ENCODE peak calls at places on chromosomes 11 and 22, in seven cellular contexts. O, G, T, C, N, Z and X are unnamed samples.

GRCh38 chr22:35258144-35258988 is 1.1 kb downstream of the HMGXB4 start:
- DNase-seq in N (peak; percentile 45), C (peak; percentile 65), T (peak; percentile 25), O (peak; percentile 75), Z (no peak), G (no peak), X (peak; percentile 48)

GRCh38 chr11:71252782-71253730 is 679 bp upstream of the SHANK2 start:
- DNase-seq in Z (peak; percentile 48), C (peak; percentile 56), N (no peak), T (peak; percentile 87), G (no peak), O (peak; percentile 85), X (peak; percentile 77)

GRCh38 chr11:18010271-18010670 is 2.6 kb downstream of the SERGEF start:
- DNase-seq in C (no peak), T (no peak), O (no peak), G (no peak), Z (no peak), N (no peak), X (peak; percentile 5)

GRCh38 chr22:27918351-27919221 is 470 bp downstream of the PITPNB start:
- DNase-seq in G (no peak), C (peak; percentile 61), N (peak; percentile 63), Z (no peak), O (peak; percentile 77), T (peak; percentile 28), X (peak; percentile 71)

GRCh38 chr11:118436639-118437045 is 350 bp downstream of the KMT2A start:
- DNase-seq in C (peak; percentile 21), T (peak; percentile 15), N (no peak), Z (no peak), O (peak; percentile 18), G (no peak), X (peak; percentile 69)

GRCh38 chr11:96393753-96394348 is 4.0 kb downstream of the JRKL start:
- DNase-seq in T (peak; percentile 78), G (no peak), O (peak; percentile 68), Z (peak; percentile 22), N (peak; percentile 57), C (peak; percentile 42), X (peak; percentile 75)

GRCh38 chr22:45112136-45112879 is 51.4 kb upstream of the NUP50 start:
- DNase-seq in T (peak; percentile 61), G (no peak), N (no peak), C (peak; percentile 29), O (no peak), Z (no peak), X (peak; percentile 94)

GRCh38 chr22:49418341-49418894 is 409.3 kb downstream of the BRD1 start:
- DNase-seq in N (no peak), G (no peak), C (no peak), O (no peak), Z (no peak), T (no peak), X (no peak)

GRCh38 chr11:68385128-68385527 is 72.7 kb downstream of the LRP5 start:
- DNase-seq in O (no peak), N (no peak), Z (no peak), G (no peak), T (no peak), C (no peak), X (no peak)

GRCh38 chr22:20111045-20111688 is 4.7 kb upstream of the RANBP1 start:
- DNase-seq in O (peak; percentile 78), G (no peak), T (peak; percentile 26), Z (peak; percentile 51), C (no peak), N (peak; percentile 23), X (peak; percentile 54)

GRCh38 chr11:48109046-48109666 is 107.5 kb upstream of the OR4B1 start:
- DNase-seq in O (no peak), G (no peak), C (peak; percentile 65), Z (peak; percentile 37), T (peak; percentile 69), N (peak; percentile 63), X (peak; percentile 68)

DNA sequence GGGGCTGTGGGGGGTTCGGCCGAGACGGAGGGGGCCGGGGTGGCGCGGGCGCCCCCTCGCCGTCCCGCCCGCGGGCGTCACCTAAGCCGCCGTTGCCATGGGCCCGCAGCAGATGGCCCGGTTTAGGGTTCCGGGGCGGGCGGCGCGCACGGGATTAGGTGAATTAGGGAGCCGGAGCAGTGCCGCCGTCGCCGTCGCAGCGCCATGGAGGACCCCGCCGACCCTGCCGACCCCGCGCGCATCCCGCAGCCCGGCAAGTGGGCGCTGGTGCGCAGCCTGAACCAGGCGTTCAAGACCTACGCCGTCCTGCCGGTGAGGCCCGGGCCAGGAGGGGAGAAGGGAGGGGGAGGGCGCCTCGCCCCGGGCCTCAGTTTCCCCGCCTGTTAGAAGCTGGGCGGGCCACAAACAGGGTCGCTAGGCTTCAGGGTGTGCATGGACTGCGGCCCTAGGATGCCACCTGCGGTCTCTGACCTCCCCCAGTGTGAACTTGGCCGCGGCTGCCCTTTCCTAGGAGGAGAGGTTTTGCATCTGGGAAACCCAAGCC is 10.1 kb downstream of the MYO7A start:
- DNase-seq in N (no peak), T (no peak), C (no peak), G (no peak), Z (no peak), O (peak; percentile 50), X (no peak)
- TF ChIP-seq EZH2 in N (no peak), T (no peak), C (no peak), G (no peak), Z (no peak), O (no peak), X (no peak)

GRCh38 chr22:38038890-38039812 is 18.1 kb upstream of the PICK1 start:
- DNase-seq in Z (no peak), N (no peak), C (no peak), G (no peak), O (no peak), T (no peak), X (no peak)

GRCh38 chr22:38038426-38038825 is 18.8 kb upstream of the PICK1 start:
- DNase-seq in O (no peak), T (no peak), C (no peak), Z (no peak), G (no peak), N (no peak), X (no peak)

GRCh38 chr22:38043151-38044039 is 13.8 kb upstream of the PICK1 start:
- DNase-seq in C (no peak), G (no peak), N (no peak), O (no peak), T (no peak), Z (no peak), X (no peak)

GRCh38 chr22:38040953-38041759 is 16.0 kb upstream of the PICK1 start:
- DNase-seq in T (no peak), N (no peak), G (no peak), C (peak; percentile 50), Z (no peak), O (no peak), X (peak; percentile 21)

GRCh38 chr22:38041760-38042584 is 15.2 kb upstream of the PICK1 start:
- DNase-seq in T (no peak), O (no peak), C (no peak), Z (no peak), G (no peak), N (no peak), X (no peak)
- H3K27ac ChIP-seq in T (no peak overlapping the region), O (no peak overlapping the region), C (no peak overlapping the region), Z (no peak overlapping the region), G (no peak overlapping the region), N (no peak overlapping the region), X (no peak overlapping the region)

GRCh38 chr11:99645934-99646333 is 625.2 kb downstream of the CNTN5 start:
- DNase-seq in O (no peak), Z (no peak), C (no peak), T (no peak), G (no peak), N (no peak), X (no peak)

GRCh38 chr11:99638073-99638553 is 617.4 kb downstream of the CNTN5 start:
- DNase-seq in T (no peak), O (no peak), N (no peak), C (no peak), Z (no peak), G (no peak), X (no peak)

DNA sequence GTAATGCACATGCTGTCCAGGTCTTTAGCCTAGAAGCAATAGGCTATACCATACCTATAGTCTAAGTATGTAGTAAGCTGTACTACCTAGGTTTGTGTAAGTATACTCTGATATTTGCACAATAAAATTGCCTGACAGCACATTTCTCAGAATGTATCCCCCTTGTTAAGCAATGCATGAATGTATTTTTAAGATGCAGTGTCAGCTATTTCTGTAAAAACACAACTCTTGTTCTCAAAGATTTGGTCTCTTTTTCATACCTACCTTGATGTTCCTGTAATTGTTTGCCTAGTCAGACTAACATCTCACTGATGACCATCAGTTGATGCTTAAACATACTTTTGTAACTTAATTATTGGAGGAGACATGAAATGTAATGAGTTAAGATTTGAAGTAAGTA is 619.9 kb downstream of the CNTN5 start:
- DNase-seq in N (no peak), G (no peak), O (no peak), Z (no peak), C (no peak), T (no peak), X (no peak)
- H2AFZ ChIP-seq in N (no peak overlapping the region), G (no peak overlapping the region), O (no peak overlapping the region), Z (no peak overlapping the region), C (no peak overlapping the region), T (no peak overlapping the region), X (no peak overlapping the region)

GRCh38 chr11:67370351-67371076 is 2.9 kb downstream of the CLCF1 start:
- DNase-seq in G (no peak), C (peak; percentile 59), T (no peak), N (no peak), O (no peak), Z (no peak), X (peak; percentile 57)

GRCh38 chr11:67372993-67373915 is at the start of gene CLCF1:
- DNase-seq in G (no peak), T (peak; percentile 89), C (peak; percentile 94), N (no peak), O (peak; percentile 83), Z (no peak), X (peak; percentile 94)

GRCh38 chr11:67371199-67371548 is 2.2 kb downstream of the CLCF1 start:
- DNase-seq in Z (no peak), G (no peak), T (no peak), N (no peak), O (no peak), C (no peak), X (no peak)

GRCh38 chr11:67372232-67372992 is 986 bp downstream of the CLCF1 start:
- DNase-seq in N (no peak), T (no peak), G (no peak), C (no peak), Z (no peak), O (peak; percentile 52), X (peak; percentile 48)

GRCh38 chr11:67371549-67372231 is 1.7 kb downstream of the CLCF1 start:
- DNase-seq in N (no peak), G (no peak), O (peak; percentile 77), Z (no peak), T (peak; percentile 62), C (peak; percentile 56), X (peak; percentile 86)
- TF ChIP-seq EZH2 in N (no peak), G (no peak), O (no peak), Z (no peak), T (no peak), C (no peak), X (no peak)